ENCODE peak calls at places on chromosomes 1 and 21, in six cellular contexts. O is heart right ventricle; K is CD8-positive, alpha-beta T cell; E is mammary epithelial cell; J is CD4-positive, CD25-positive, alpha-beta regulatory T cell; U is lung. T is an unnamed sample. For H3K9me3, the result is how much of the 10 kb centered on the place peaks cover.

GRCh38 chr1:236132420-236133046 is 9.8 kb upstream of the GPR137B start:
- DNase-seq in O (no peak), K (no peak), E (no peak), J (no peak), U (no peak), T (no peak)

GRCh38 chr1:24253569-24253968 is 65.6 kb upstream of the GRHL3 start:
- DNase-seq in O (no peak), K (no peak), E (no peak), J (no peak), U (no peak), T (no peak)

GRCh38 chr1:79928901-79929300 is 922.4 kb upstream of the ADGRL4 start:
- DNase-seq in O (no peak), K (no peak), E (no peak), J (no peak), U (no peak), T (no peak)

GRCh38 chr1:63730211-63730610 is 43.6 kb upstream of the ROR1 start:
- DNase-seq in O (no peak), K (no peak), E (no peak), J (no peak), U (no peak), T (no peak)

GRCh38 chr1:24930703-24931480 is 816 bp upstream of the RUNX3 start:
- DNase-seq in O (no peak), K (no peak), E (no peak), J (no peak), U (no peak), T (no peak)

GRCh38 chr1:91015794-91016550 is 5.9 kb downstream of the ZNF644 start:
- DNase-seq in O (no peak), K (no peak), E (peak), J (no peak), U (no peak), T (no peak)

GRCh38 chr21:42340187-42340586 is 10.6 kb downstream of the TFF2 start:
- DNase-seq in O (no peak), K (no peak), E (no peak), J (no peak), U (no peak), T (peak)

GRCh38 chr1:7267493-7267892 is 482.2 kb downstream of the CAMTA1 start:
- DNase-seq in O (no peak), K (no peak), E (peak), J (no peak), U (peak), T (no peak)

GRCh38 chr1:56385314-56385713 is 194.0 kb downstream of the PLPP3 start:
- DNase-seq in O (no peak), K (no peak), E (no peak), J (no peak), U (no peak), T (no peak)

GRCh38 chr1:93302078-93302477 is 43.6 kb upstream of the DR1 start:
- DNase-seq in O (no peak), K (no peak), E (no peak), J (no peak), U (no peak), T (no peak)

GRCh38 chr21:31986035-31986856 is 113.4 kb downstream of the HUNK start:
- DNase-seq in O (no peak), K (no peak), E (no peak), J (no peak), U (no peak), T (no peak)
- H3K27ac ChIP-seq in O (no peak), K (no peak), E (no peak), J (no peak), U (no peak), T (no peak)

GRCh38 chr1:5594056-5594956 is 397.9 kb downstream of the NPHP4 start:
- DNase-seq in O (no peak), K (no peak), E (no peak), J (no peak), U (peak), T (no peak)
- H3K9me3 ChIP-seq in O (under half), K (under half), E (under half), J (under half), U (under half), T (under half)

GRCh38 chr1:160118928-160119327 is 3.4 kb downstream of the ATP1A2 start:
- DNase-seq in O (no peak), K (no peak), E (no peak), J (no peak), U (no peak), T (no peak)

GRCh38 chr1:160115545-160116276 is at the start of gene ATP1A2:
- DNase-seq in O (peak), K (no peak), E (no peak), J (no peak), U (no peak), T (no peak)

GRCh38 chr1:160116277-160117147 is 953 bp downstream of the ATP1A2 start:
- DNase-seq in O (peak), K (no peak), E (peak), J (no peak), U (no peak), T (no peak)

GRCh38 chr1:160117709-160118183 is 2.2 kb downstream of the ATP1A2 start:
- DNase-seq in O (peak), K (no peak), E (no peak), J (no peak), U (peak), T (no peak)

GRCh38 chr1:160117300-160117699 is 1.7 kb downstream of the ATP1A2 start:
- DNase-seq in O (no peak), K (no peak), E (no peak), J (no peak), U (no peak), T (no peak)
- H3K27ac ChIP-seq in O (peak), K (no peak), E (no peak), J (no peak), U (peak), T (no peak)

DNA sequence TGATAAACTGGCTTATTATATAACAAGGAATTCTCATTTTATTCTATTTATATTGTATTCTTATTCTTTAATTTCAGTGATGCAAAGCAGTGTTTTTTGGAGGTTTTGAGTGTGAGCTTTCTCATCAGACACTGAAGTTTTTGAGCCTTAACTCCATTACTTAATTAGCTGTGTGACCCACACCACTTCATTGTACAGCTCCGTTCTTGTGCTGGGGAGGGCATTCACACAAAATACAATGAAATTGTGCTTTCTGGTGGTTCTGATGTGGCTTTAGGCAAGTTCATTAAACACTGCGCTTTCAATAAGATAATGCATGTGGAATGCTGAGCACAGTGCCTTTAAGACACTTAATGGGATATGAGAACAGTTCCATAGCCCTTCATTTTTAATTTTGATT is 102.7 kb upstream of the TPTE start:
- DNase-seq in O (no peak), K (no peak), E (no peak), J (no peak), U (no peak), T (no peak)
- H3K9me3 ChIP-seq in O (half or more), K (under half), E (half or more), J (under half), U (under half), T (under half)